ENCODE peak calls at places on chromosomes 12 and 14, in eight cellular contexts. I is CD4-positive, CD25-positive, alpha-beta regulatory T cell; T is H7; O is naive thymus-derived CD4-positive, alpha-beta T cell; B is heart right ventricle; K is mammary epithelial cell; R is CD8-positive, alpha-beta T cell; A is effector memory CD4-positive, alpha-beta T cell. P is an unnamed sample.

GRCh38 chr14:21227981-21228380 is 41.3 kb downstream of the HNRNPC start:
- DNase-seq in R (no peak), O (no peak), I (no peak), T (no peak), K (no peak), B (no peak), A (no peak), P (no peak)

GRCh38 chr12:113194971-113195391 is 9.5 kb downstream of the RITA1 start:
- DNase-seq in O (no peak), T (peak; percentile 47), R (no peak), A (no peak), K (no peak), B (no peak), I (no peak), P (no peak)

GRCh38 chr12:102960766-102961487 is 3.5 kb downstream of the ASCL1 start:
- DNase-seq in T (peak; percentile 42), K (no peak), O (no peak), A (no peak), R (no peak), B (no peak), I (no peak), P (no peak)

GRCh38 chr14:76967788-76968187 is 60.7 kb downstream of the IRF2BPL start:
- DNase-seq in I (no peak), B (no peak), T (no peak), O (no peak), K (no peak), R (no peak), A (no peak), P (no peak)

GRCh38 chr14:51638071-51638944 is 13.4 kb upstream of the FRMD6 start:
- DNase-seq in I (no peak), T (peak; percentile 70), K (no peak), A (no peak), B (no peak), R (no peak), O (no peak), P (no peak)

GRCh38 chr14:97539389-97539786 is 742.2 kb downstream of the VRK1 start:
- DNase-seq in T (no peak), O (no peak), I (no peak), B (no peak), R (no peak), K (no peak), A (no peak), P (no peak)

GRCh38 chr12:70196732-70197361 is 46.4 kb upstream of the CNOT2 start:
- DNase-seq in O (no peak), K (no peak), R (no peak), T (no peak), I (no peak), B (no peak), A (no peak), P (no peak)

GRCh38 chr12:131130311-131130911 is 176.7 kb downstream of the ADGRD1 start:
- DNase-seq in O (no peak), T (no peak), K (no peak), I (no peak), R (peak; percentile 4), B (no peak), A (no peak), P (no peak)

GRCh38 chr14:70189678-70190077 is 927 bp upstream of the SLC8A3 start:
- DNase-seq in K (no peak), O (no peak), A (no peak), I (no peak), R (no peak), T (peak; percentile 29), B (no peak), P (no peak)

GRCh38 chr12:123270380-123271181 is 1.1 kb downstream of the CDK2AP1 start:
- DNase-seq in B (peak; percentile 27), R (no peak), A (no peak), I (no peak), K (peak; percentile 35), T (peak; percentile 74), O (no peak), P (peak; percentile 46)

GRCh38 chr12:123269980-123270379 is 1.7 kb downstream of the CDK2AP1 start:
- DNase-seq in O (no peak), A (no peak), K (peak; percentile 29), T (peak; percentile 73), R (no peak), I (no peak), B (no peak), P (no peak)

GRCh38 chr12:123269395-123269892 is 2.2 kb downstream of the CDK2AP1 start:
- DNase-seq in K (peak; percentile 61), B (peak; percentile 72), O (peak; percentile 24), T (peak; percentile 95), I (no peak), A (no peak), R (peak; percentile 17), P (peak; percentile 65)

GRCh38 chr12:123273166-123273565 is 1.5 kb upstream of the CDK2AP1 start:
- DNase-seq in K (no peak), O (no peak), T (peak; percentile 36), B (no peak), I (no peak), R (no peak), A (no peak), P (no peak)

GRCh38 chr12:123271182-123271491 is 519 bp downstream of the CDK2AP1 start:
- DNase-seq in T (peak; percentile 95), K (peak; percentile 40), R (peak; percentile 73), A (peak; percentile 50), O (peak; percentile 67), I (peak; percentile 61), B (peak; percentile 79), P (peak; percentile 73)
- H3K4me3 ChIP-seq in T (peak overlapping the region; percentile 90), K (peak overlapping the region; percentile 60), R (no peak overlapping the region), A (no peak overlapping the region), O (no peak overlapping the region), I (no peak overlapping the region), B (peak overlapping the region; percentile 86), P (peak overlapping the region; percentile 77)

GRCh38 chr12:108852674-108853073 is 4.7 kb downstream of the SSH1 start:
- DNase-seq in K (no peak), T (no peak), I (no peak), R (no peak), O (no peak), A (no peak), B (no peak), P (no peak)

GRCh38 chr12:108854453-108855283 is 2.7 kb downstream of the SSH1 start:
- DNase-seq in T (no peak), R (no peak), A (no peak), O (no peak), B (peak; percentile 43), I (no peak), K (peak; percentile 99), P (peak; percentile 52)

GRCh38 chr12:108855284-108856169 is 1.9 kb downstream of the SSH1 start:
- DNase-seq in R (no peak), O (no peak), A (no peak), T (no peak), I (no peak), K (no peak), B (no peak), P (no peak)

GRCh38 chr12:108853426-108853825 is 4.0 kb downstream of the SSH1 start:
- DNase-seq in T (peak; percentile 12), I (no peak), K (no peak), B (no peak), A (no peak), O (no peak), R (no peak), P (no peak)

DNA sequence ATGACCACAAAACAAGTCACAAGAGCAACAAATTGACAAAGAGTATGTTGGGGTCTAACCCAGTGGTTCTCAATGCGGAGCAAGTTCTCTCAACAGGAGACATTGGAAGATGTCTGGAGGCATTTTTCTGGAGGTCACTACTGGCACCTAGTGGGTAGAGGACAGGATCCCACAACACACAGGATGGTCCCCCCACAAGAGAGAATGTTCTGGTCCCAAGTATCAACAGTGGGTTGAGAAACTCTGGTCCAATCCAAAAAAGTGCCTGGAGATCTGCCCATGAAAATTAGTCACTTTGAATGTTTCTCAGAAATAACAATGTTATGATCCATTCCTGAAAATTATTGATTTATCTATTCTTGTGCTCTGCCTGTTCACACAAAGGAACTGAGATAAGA is 3.3 kb downstream of the SSH1 start:
- DNase-seq in A (no peak), O (no peak), I (no peak), B (no peak), T (peak; percentile 15), K (peak; percentile 82), R (no peak), P (no peak)
- H3K36me3 ChIP-seq in A (no peaks in the 10 kb centered on the region), O (no peaks in the 10 kb centered on the region), I (peaks cover 13% of the 10 kb centered on the region), B (peaks cover 18% of the 10 kb centered on the region), T (peaks cover 2% of the 10 kb centered on the region), K (peaks cover 22% of the 10 kb centered on the region), R (no peaks in the 10 kb centered on the region), P (peaks cover 1% of the 10 kb centered on the region)

GRCh38 chr12:751828-752672 is at the start of gene WNK1:
- DNase-seq in A (peak; percentile 98), R (peak; percentile 97), O (peak; percentile 94), I (peak; percentile 96), B (peak; percentile 97), K (peak; percentile 97), T (peak; percentile 97), P (peak; percentile 95)

GRCh38 chr12:750356-751191 is 1.8 kb upstream of the WNK1 start:
- DNase-seq in O (no peak), B (no peak), A (no peak), T (no peak), I (no peak), K (no peak), R (no peak), P (no peak)

GRCh38 chr12:752673-753400 is 458 bp downstream of the WNK1 start:
- DNase-seq in T (peak; percentile 83), A (peak; percentile 17), B (peak; percentile 67), O (peak; percentile 51), R (peak; percentile 46), K (peak; percentile 53), I (peak; percentile 43), P (peak; percentile 74)

GRCh38 chr12:751192-751827 is 1.1 kb upstream of the WNK1 start:
- DNase-seq in K (peak; percentile 92), O (peak; percentile 52), R (peak; percentile 86), T (peak; percentile 85), A (peak; percentile 72), B (peak; percentile 92), I (peak; percentile 71), P (peak; percentile 97)

DNA sequence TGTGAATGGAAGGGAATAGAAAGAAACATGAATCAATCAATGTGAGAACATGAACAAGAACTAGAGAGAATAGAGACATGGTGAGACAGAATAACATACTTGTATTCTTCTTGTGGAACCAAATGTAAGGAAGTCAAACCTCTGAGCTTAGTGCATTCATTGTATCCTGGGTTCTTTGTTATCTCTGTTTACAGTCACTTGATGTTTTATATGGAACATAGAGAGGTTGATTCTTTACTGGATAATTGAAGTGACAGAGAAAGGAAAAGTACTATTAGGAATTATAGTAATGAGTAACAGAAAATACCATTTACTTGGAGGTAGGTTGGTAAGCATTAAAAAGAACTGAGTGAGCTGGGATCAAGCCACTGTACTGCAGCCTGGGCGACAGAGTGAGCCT is 2.5 kb upstream of the WNK1 start:
- DNase-seq in B (no peak), A (no peak), O (no peak), T (no peak), K (no peak), R (no peak), I (no peak), P (no peak)
- H3K4me3 ChIP-seq in B (no peak overlapping the region), A (no peak overlapping the region), O (no peak overlapping the region), T (no peak overlapping the region), K (no peak overlapping the region), R (no peak overlapping the region), I (peak overlapping the region; percentile 89), P (peak overlapping the region; percentile 59)

DNA sequence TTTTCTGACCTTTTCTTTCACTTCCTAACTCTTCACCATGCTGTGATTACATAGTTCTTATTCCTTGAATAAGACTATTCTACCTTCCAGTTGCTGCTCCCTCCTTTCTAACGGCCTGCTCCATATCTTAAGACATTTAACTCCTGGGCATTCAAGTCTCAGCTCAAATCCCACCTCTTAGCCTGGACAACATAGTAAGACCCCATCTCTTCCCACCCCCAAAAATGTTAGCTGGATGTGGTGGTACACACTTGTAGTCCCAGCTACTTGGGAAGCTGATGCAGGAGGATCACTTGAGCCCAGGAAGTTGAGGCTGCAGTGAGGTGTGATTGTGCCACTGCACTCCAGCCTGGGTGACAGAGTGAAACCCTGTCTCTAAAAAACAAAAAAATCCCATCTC is 10.9 kb downstream of the ERG28 start:
- DNase-seq in K (no peak), B (no peak), I (no peak), A (no peak), O (no peak), T (no peak), R (no peak), P (no peak)
- H3K36me3 ChIP-seq in K (peaks cover 29% of the 10 kb centered on the region), B (peaks cover 76% of the 10 kb centered on the region), I (peaks cover 53% of the 10 kb centered on the region), A (peaks cover 45% of the 10 kb centered on the region), O (peaks cover 13% of the 10 kb centered on the region), T (peaks cover 27% of the 10 kb centered on the region), R (peaks cover 30% of the 10 kb centered on the region), P (peaks cover 18% of the 10 kb centered on the region)